ENCODE peak calls at places on chromosomes 16 and 17, in ten cellular contexts. Y is SK-N-SH; N is epithelial cell of esophagus; Q is cardiac fibroblast; Z is A549; H is lower lobe of right lung; U is CD8-positive, alpha-beta memory T cell; S is GM23248; B is HAP-1; J is AG10803. K is an unnamed sample.

GRCh38 chr17:66724581-66725341 is 110.2 kb upstream of the CACNG5 start:
- DNase-seq in U (no peak), S (peak), H (no peak), J (peak), B (no peak), Y (no peak), Z (peak), N (no peak), Q (peak), K (no peak)

GRCh38 chr16:76705883-76706282 is 428.7 kb downstream of the CNTNAP4 start:
- DNase-seq in J (no peak), U (no peak), Q (no peak), B (no peak), Y (no peak), H (no peak), Z (no peak), S (no peak), N (no peak), K (no peak)

GRCh38 chr17:2125013-2125535 is 70.2 kb downstream of the HIC1 start:
- DNase-seq in S (peak), H (no peak), J (peak), B (no peak), N (no peak), Y (no peak), U (no peak), Z (no peak), Q (peak), K (no peak)

GRCh38 chr17:79045830-79046500 is 22.0 kb downstream of the C1QTNF1 start:
- DNase-seq in J (peak), U (peak), Q (peak), Y (peak), H (peak), Z (peak), B (peak), S (peak), N (peak), K (no peak)

GRCh38 chr16:70495425-70496182 is 27.8 kb downstream of the COG4 start:
- DNase-seq in N (no peak), S (no peak), B (no peak), H (no peak), U (no peak), J (no peak), Q (no peak), Z (no peak), Y (no peak), K (no peak)

GRCh38 chr17:37327341-37328090 is 48.3 kb upstream of the C17orf78 start:
- DNase-seq in S (peak), B (peak), Y (no peak), Z (peak), H (no peak), Q (peak), U (no peak), J (peak), N (no peak), K (no peak)

GRCh38 chr17:77214743-77215142 is 74.0 kb downstream of the SEC14L1 start:
- DNase-seq in H (no peak), J (peak), Z (peak), Q (peak), Y (peak), B (no peak), U (no peak), S (peak), N (peak), K (no peak)

GRCh38 chr16:56972898-56973689 is 11.3 kb downstream of the CETP start:
- DNase-seq in S (no peak), B (no peak), N (no peak), H (no peak), U (no peak), J (no peak), Q (no peak), Z (no peak), Y (no peak), K (no peak)

GRCh38 chr16:23826528-23827244 is 9.1 kb upstream of the PRKCB start:
- DNase-seq in B (no peak), Q (no peak), Z (peak), S (no peak), H (no peak), Y (no peak), U (peak), N (no peak), J (no peak), K (no peak)

GRCh38 chr16:13552062-13552959 is 367.6 kb upstream of the ERCC4 start:
- DNase-seq in Q (no peak), N (no peak), J (no peak), S (no peak), B (no peak), Z (no peak), H (no peak), Y (no peak), U (no peak), K (no peak)

GRCh38 chr17:8162232-8162996 is at the start of gene VAMP2:
- DNase-seq in J (peak), S (peak), Y (peak), Z (peak), Q (peak), B (peak), H (peak), U (peak), N (peak), K (peak)

GRCh38 chr17:8162997-8163977 is 539 bp upstream of the VAMP2 start:
- DNase-seq in H (peak), U (no peak), Z (no peak), N (no peak), S (no peak), Y (peak), B (no peak), J (no peak), Q (no peak), K (peak)

GRCh38 chr17:8164815-8165131 is 2.0 kb upstream of the VAMP2 start:
- DNase-seq in N (no peak), S (no peak), H (peak), B (no peak), Z (no peak), Q (no peak), U (no peak), Y (no peak), J (no peak), K (peak)

GRCh38 chr17:8166731-8167130 is 4.0 kb upstream of the VAMP2 start:
- DNase-seq in Y (no peak), N (peak), S (no peak), B (no peak), Q (no peak), Z (no peak), J (no peak), U (no peak), H (peak), K (no peak)

DNA sequence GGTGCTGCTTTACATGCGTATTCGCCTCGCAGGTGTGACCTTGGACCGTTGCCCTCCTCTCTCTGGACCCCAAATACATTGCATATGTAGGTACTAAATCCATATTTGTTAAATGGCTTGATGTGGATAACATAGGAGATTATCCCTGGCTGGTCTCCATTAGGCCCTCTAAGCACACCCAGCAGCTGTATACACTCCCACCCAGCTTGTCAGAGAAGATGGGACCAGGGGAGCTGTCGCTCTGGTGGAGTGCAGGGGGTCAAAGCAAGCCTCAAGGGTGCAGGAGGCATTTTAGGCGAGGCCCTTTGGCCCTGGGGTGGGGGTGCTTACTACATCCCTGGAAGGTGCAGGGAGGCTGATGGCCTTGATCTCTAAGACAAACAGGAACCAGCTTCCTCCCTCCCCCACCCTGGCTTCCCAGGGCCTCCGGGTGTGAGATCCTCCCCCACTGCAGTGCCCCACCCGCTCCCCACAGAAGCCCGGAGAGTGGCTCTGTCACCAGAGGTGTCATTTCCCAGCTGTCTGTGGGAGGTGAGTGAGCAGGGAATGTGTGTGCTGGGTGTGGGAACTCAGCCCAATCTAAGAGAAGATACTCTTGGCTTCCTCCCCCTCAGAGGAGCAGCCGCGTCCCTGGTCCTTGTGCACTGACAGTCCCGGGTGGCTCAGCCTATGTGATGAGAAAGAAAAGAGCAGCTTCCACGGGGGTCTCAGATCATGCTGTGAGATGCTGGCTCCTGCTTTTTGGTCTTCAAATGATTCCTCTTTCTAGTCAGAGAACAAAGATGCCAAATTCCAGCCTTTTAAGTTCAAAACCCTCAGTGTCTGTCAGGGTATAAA is 1.4 kb upstream of the VAMP2 start:
- DNase-seq in Z (peak), B (peak), H (peak), S (peak), U (peak), N (peak), Y (no peak), Q (peak), J (peak), K (peak)
- H3K4me3 ChIP-seq in Z (no peak), B (no peak), H (peak), S (peak), U (peak), N (no peak), Y (no peak), Q (peak), J (peak), K (peak)

GRCh38 chr17:35242805-35243458 is at the start of gene SLFN5:
- DNase-seq in Q (peak), N (peak), B (peak), U (peak), J (peak), H (peak), Z (peak), S (peak), Y (peak), K (peak)
- H3K4me3 ChIP-seq in Q (peak), N (peak), B (peak), U (peak), J (peak), H (peak), Z (peak), S (peak), Y (peak), K (peak)

GRCh38 chr17:42929497-42929844 is 28.9 kb downstream of the G6PC1 start:
- DNase-seq in B (no peak), Y (no peak), N (no peak), Z (no peak), S (no peak), Q (no peak), U (no peak), J (no peak), H (no peak), K (no peak)

GRCh38 chr17:42924891-42925290 is 24.3 kb downstream of the G6PC1 start:
- DNase-seq in J (no peak), N (no peak), Q (no peak), B (no peak), H (no peak), Y (no peak), S (no peak), Z (no peak), U (no peak), K (no peak)

DNA sequence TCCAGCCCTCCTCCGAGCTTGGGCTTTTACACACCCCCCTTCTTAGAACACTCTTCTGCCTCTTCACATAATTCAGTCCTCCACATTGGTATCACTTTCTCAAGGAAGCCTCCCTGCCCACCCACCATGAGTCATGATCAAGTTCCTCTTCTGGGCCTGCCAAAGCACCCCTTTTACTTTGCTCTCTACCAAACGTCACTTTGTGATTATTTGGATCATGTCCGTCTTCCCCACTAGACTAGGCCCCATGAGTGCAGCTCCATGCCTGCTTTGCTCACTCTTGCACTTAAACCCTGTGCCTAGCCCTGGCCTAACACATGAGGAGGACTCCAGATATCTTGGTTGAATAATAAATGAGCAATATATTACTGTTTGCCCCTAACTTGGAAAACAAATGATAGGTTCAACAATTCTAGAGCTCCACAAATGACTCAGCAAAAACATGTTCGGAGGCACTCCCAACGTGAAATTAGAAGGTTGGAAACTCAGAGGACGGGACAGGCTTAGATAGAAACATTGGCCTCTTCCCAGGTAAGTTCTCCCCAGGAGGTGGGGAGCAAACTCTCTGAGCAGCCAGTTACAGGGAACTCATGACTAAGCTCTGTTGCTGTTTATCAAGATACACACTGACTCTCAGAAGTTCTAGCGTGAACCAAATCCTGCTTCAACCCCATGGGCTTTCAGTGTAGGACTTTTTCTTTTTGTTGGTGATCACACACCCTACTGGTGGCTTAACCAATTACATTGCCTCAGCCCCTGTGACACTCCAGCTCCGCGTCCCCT is 28.3 kb downstream of the G6PC1 start:
- DNase-seq in Y (peak), S (peak), J (peak), U (no peak), N (peak), Z (peak), Q (peak), H (peak), B (peak), K (peak)
- H3K4me3 ChIP-seq in Y (no peak), S (peak), J (no peak), U (no peak), N (no peak), Z (no peak), Q (no peak), H (no peak), B (no peak), K (peak)

GRCh38 chr16:27254262-27254811 is 14.2 kb downstream of the NSMCE1 start:
- DNase-seq in N (no peak), B (no peak), S (no peak), J (no peak), Q (no peak), H (peak), Z (no peak), U (no peak), Y (no peak), K (no peak)

GRCh38 chr16:27252206-27252585 is 16.4 kb downstream of the NSMCE1 start:
- DNase-seq in Q (no peak), S (no peak), Y (no peak), H (no peak), J (no peak), U (no peak), N (no peak), Z (no peak), B (no peak), K (no peak)

GRCh38 chr16:27256861-27257260 is 11.7 kb downstream of the NSMCE1 start:
- DNase-seq in N (no peak), H (no peak), S (no peak), U (no peak), J (no peak), Y (no peak), Q (no peak), Z (no peak), B (no peak), K (no peak)

GRCh38 chr16:27251561-27252205 is 16.9 kb downstream of the NSMCE1 start:
- DNase-seq in Q (no peak), N (no peak), H (no peak), Z (no peak), Y (no peak), J (no peak), U (no peak), B (no peak), S (no peak), K (no peak)

DNA sequence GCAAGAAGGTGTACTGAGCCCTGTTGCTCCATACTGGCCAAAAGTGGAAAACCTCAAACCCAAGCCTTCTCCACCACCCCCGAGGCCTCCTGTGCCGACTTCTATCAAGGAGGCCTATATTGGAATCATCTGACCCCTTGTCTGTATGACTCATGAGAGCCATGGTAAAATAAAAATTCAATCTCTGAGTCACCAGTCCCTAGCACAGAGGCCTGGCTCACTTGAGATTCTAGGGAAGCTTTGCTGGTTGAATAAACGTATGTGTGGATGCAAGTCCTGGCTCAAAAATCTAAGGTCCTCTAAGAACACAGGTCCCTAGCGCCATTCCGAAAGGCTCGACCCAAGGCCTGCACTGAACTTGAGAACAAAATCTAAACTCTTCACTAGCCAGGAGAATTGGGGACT is 15.0 kb downstream of the NSMCE1 start:
- DNase-seq in U (no peak), Q (peak), H (no peak), Z (peak), Y (no peak), S (peak), N (peak), B (no peak), J (peak), K (no peak)
- H3K4me3 ChIP-seq in U (no peak), Q (no peak), H (no peak), Z (no peak), Y (no peak), S (no peak), N (no peak), B (no peak), J (no peak), K (no peak)